ENCODE peak calls at places on chromosome 3, in ten cellular contexts. B, Z, D, A, E, O, W, T, X and F are unnamed samples.

GRCh38 chr3:150917941-150918340 is 12.7 kb upstream of the MINDY4B start:
- ATAC-seq in Z (no peak), X (no peak), W (no peak), A (no peak), O (no peak), B (no peak), D (no peak), E (no peak), T (no peak), F (no peak)

GRCh38 chr3:61875073-61875472 is 313.7 kb downstream of the PTPRG start:
- ATAC-seq in T (no peak), D (no peak), B (no peak), W (no peak), E (no peak), O (no peak), A (no peak), Z (no peak), X (no peak), F (no peak)

GRCh38 chr3:148062590-148062989 is 635.1 kb upstream of the AGTR1 start:
- ATAC-seq in O (no peak), T (no peak), D (no peak), E (no peak), A (no peak), X (no peak), W (no peak), B (no peak), Z (no peak), F (no peak)

GRCh38 chr3:186653984-186654383 is 11.8 kb upstream of the HRG start:
- ATAC-seq in X (no peak), Z (no peak), O (no peak), T (no peak), E (no peak), B (peak; percentile 64), D (no peak), W (no peak), A (no peak), F (no peak)

GRCh38 chr3:30353711-30354467 is 252.5 kb upstream of the TGFBR2 start:
- ATAC-seq in B (peak; percentile 34), Z (no peak), O (peak; percentile 98), T (peak; percentile 52), E (peak; percentile 64), X (peak; percentile 98), A (peak; percentile 98), W (peak; percentile 100), D (peak; percentile 99), F (peak; percentile 100)

GRCh38 chr3:36248374-36248773 is 131.9 kb upstream of the STAC start:
- ATAC-seq in X (no peak), E (no peak), T (no peak), Z (no peak), A (no peak), D (no peak), B (no peak), O (no peak), W (no peak), F (no peak)

GRCh38 chr3:101778385-101779046 is 495 bp upstream of the NXPE3 start:
- ATAC-seq in W (no peak), Z (no peak), B (no peak), A (no peak), T (no peak), E (peak; percentile 3), O (no peak), D (no peak), X (peak; percentile 5), F (no peak)

GRCh38 chr3:151871639-151872468 is 1.6 kb upstream of the SUCNR1 start:
- ATAC-seq in D (no peak), T (peak; percentile 77), B (no peak), W (peak; percentile 44), Z (peak; percentile 83), E (peak; percentile 54), X (no peak), O (peak; percentile 27), A (no peak), F (no peak)

GRCh38 chr3:52086939-52087675 is 30.7 kb upstream of the DUSP7 start:
- ATAC-seq in W (no peak), T (no peak), B (no peak), A (no peak), O (peak; percentile 34), X (no peak), E (no peak), D (no peak), Z (no peak), F (peak; percentile 36)

GRCh38 chr3:38738630-38739395 is 77.2 kb downstream of the SCN10A start:
- ATAC-seq in D (no peak), B (peak; percentile 51), O (peak; percentile 39), T (no peak), A (no peak), Z (no peak), E (no peak), X (no peak), W (no peak), F (no peak)

GRCh38 chr3:16721494-16721893 is 116.3 kb upstream of the DAZL start:
- ATAC-seq in B (no peak), W (no peak), O (no peak), E (no peak), X (no peak), A (no peak), Z (no peak), T (no peak), D (no peak), F (no peak)

GRCh38 chr3:46278816-46279672 is 36.8 kb downstream of the CCR3 start:
- ATAC-seq in O (peak; percentile 4), X (no peak), B (no peak), A (no peak), T (no peak), E (no peak), D (no peak), Z (no peak), W (peak; percentile 43), F (no peak)